ENCODE peak calls at places on chromosomes 6 and 20, in six cellular contexts. B is mesenchymal stem cell; F is naive thymus-derived CD8-positive, alpha-beta T cell; G is SHP77; I is left colon; Q is WERI-Rb-1. J is an unnamed sample.

GRCh38 chr6:159935065-159935464 is 33.8 kb upstream of the IGF2R start:
- DNase-seq in G (no peak), B (no peak), Q (no peak), F (no peak), I (no peak), J (no peak)

GRCh38 chr20:14778875-14779274 is 441.5 kb upstream of the FLRT3 start:
- DNase-seq in B (no peak), Q (no peak), F (no peak), G (no peak), I (no peak), J (no peak)

GRCh38 chr6:37502703-37503485 is 3.2 kb upstream of the CCDC167 start:
- DNase-seq in Q (no peak), F (peak; percentile 24), B (no peak), I (no peak), G (peak; percentile 22), J (no peak)

GRCh38 chr6:127458817-127459216 is 372 bp downstream of the KIAA0408 start:
- DNase-seq in B (peak; percentile 78), Q (no peak), I (peak; percentile 39), G (no peak), F (no peak), J (no peak)

GRCh38 chr6:166253277-166254229 is 54.6 kb downstream of the PRR18 start:
- DNase-seq in F (no peak), B (peak; percentile 15), G (no peak), I (no peak), Q (no peak), J (peak; percentile 37)

GRCh38 chr6:52420668-52421358 is 671 bp downstream of the EFHC1 start:
- DNase-seq in Q (peak; percentile 76), G (peak; percentile 64), F (no peak), I (no peak), B (peak; percentile 51), J (peak; percentile 66)

GRCh38 chr6:25017486-25017885 is 81.7 kb upstream of the RIPOR2 start:
- DNase-seq in B (no peak), Q (no peak), I (no peak), F (no peak), G (no peak), J (no peak)

GRCh38 chr6:138814179-138814834 is 18.4 kb downstream of the ECT2L start:
- DNase-seq in G (peak; percentile 54), I (no peak), Q (no peak), F (no peak), B (no peak), J (peak; percentile 39)

GRCh38 chr6:36150283-36150682 is 20.0 kb downstream of the MAPK13 start:
- DNase-seq in B (peak; percentile 6), F (no peak), I (no peak), G (no peak), Q (no peak), J (no peak)

GRCh38 chr20:47152078-47152477 is 204.4 kb downstream of the ZMYND8 start:
- DNase-seq in B (no peak), Q (no peak), I (no peak), F (no peak), G (no peak), J (no peak)

GRCh38 chr6:40629463-40629862 is 42.3 kb upstream of the LRFN2 start:
- DNase-seq in B (no peak), G (no peak), Q (no peak), I (no peak), F (no peak), J (no peak)

GRCh38 chr6:30685977-30686907 is at the start of gene PPP1R18:
- DNase-seq in I (peak; percentile 77), F (peak; percentile 73), Q (peak; percentile 83), B (peak; percentile 87), G (no peak), J (no peak)

GRCh38 chr20:4569882-4570281 is 151.8 kb upstream of the PRND start:
- DNase-seq in I (no peak), G (no peak), Q (no peak), B (no peak), F (no peak), J (no peak)

J was measured in NCI-H526.